ENCODE peak calls at places on chromosomes 2 and 18, in ten cellular contexts. A, N, F, Q, H, K, E, B, P and L are unnamed samples.

GRCh38 chr2:65999790-66000189 is 435.1 kb upstream of the MEIS1 start:
- DNase-seq in A (no peak), N (no peak), F (no peak), Q (no peak), H (no peak), K (peak; percentile 3), E (no peak), B (no peak), P (no peak), L (no peak)

GRCh38 chr2:19046986-19047780 is 311.2 kb downstream of the OSR1 start:
- DNase-seq in A (no peak), N (no peak), F (no peak), Q (peak; percentile 62), H (peak; percentile 13), K (peak; percentile 58), E (no peak), B (no peak), P (no peak), L (no peak)

GRCh38 chr2:230356084-230356483 is 29.1 kb downstream of the SP140L start:
- DNase-seq in A (no peak), N (no peak), F (no peak), Q (no peak), H (peak; percentile 5), K (peak; percentile 45), E (no peak), B (no peak), P (peak; percentile 14), L (no peak)

GRCh38 chr18:58041633-58042032 is 2.4 kb upstream of the NEDD4L start:
- DNase-seq in A (no peak), N (no peak), F (no peak), Q (no peak), H (no peak), K (no peak), E (no peak), B (no peak), P (no peak), L (no peak)

GRCh38 chr2:236856856-236857616 is 228.7 kb upstream of the COPS8 start:
- DNase-seq in A (peak; percentile 74), N (no peak), F (no peak), Q (no peak), H (no peak), K (no peak), E (no peak), B (no peak), P (no peak), L (no peak)

GRCh38 chr2:166448106-166448505 is 45.9 kb downstream of the SCN7A start:
- DNase-seq in A (no peak), N (no peak), F (no peak), Q (no peak), H (no peak), K (no peak), E (no peak), B (no peak), P (no peak), L (no peak)

GRCh38 chr2:45821558-45822271 is 170.2 kb downstream of the PRKCE start:
- DNase-seq in A (no peak), N (no peak), F (peak; percentile 68), Q (no peak), H (no peak), K (peak; percentile 54), E (no peak), B (no peak), P (no peak), L (no peak)

GRCh38 chr2:187988348-187988747 is 303.3 kb upstream of the GULP1 start:
- DNase-seq in A (no peak), N (no peak), F (no peak), Q (peak; percentile 23), H (no peak), K (no peak), E (no peak), B (no peak), P (no peak), L (no peak)

GRCh38 chr18:31217038-31217437 is 54.4 kb upstream of the DSC1 start:
- DNase-seq in A (peak; percentile 26), N (no peak), F (no peak), Q (no peak), H (no peak), K (no peak), E (no peak), B (no peak), P (no peak), L (no peak)

GRCh38 chr2:175461839-175462238 is 280.3 kb upstream of the ATP5MC3 start:
- DNase-seq in A (no peak), N (no peak), F (no peak), Q (no peak), H (no peak), K (no peak), E (no peak), B (no peak), P (no peak), L (no peak)

GRCh38 chr2:204529795-204530463 is 15.3 kb upstream of the PARD3B start:
- DNase-seq in A (no peak), N (no peak), F (no peak), Q (peak; percentile 3), H (no peak), K (no peak), E (no peak), B (no peak), P (no peak), L (no peak)

GRCh38 chr2:61834893-61835292 is 19.0 kb downstream of the FAM161A start:
- DNase-seq in A (no peak), N (no peak), F (no peak), Q (no peak), H (no peak), K (no peak), E (no peak), B (no peak), P (peak; percentile 3), L (no peak)

GRCh38 chr2:70514612-70515055 is 39.0 kb downstream of the TGFA start:
- DNase-seq in A (no peak), N (no peak), F (peak; percentile 72), Q (no peak), H (no peak), K (no peak), E (peak; percentile 47), B (no peak), P (no peak), L (no peak)

GRCh38 chr2:10620481-10620880 is 69.3 kb downstream of the NOL10 start:
- DNase-seq in A (no peak), N (peak; percentile 25), F (no peak), Q (no peak), H (no peak), K (peak; percentile 88), E (no peak), B (peak; percentile 40), P (peak; percentile 72), L (no peak)

GRCh38 chr2:143893340-143893739 is 626.6 kb downstream of the ZEB2 start:
- DNase-seq in A (peak; percentile 21), N (no peak), F (no peak), Q (no peak), H (no peak), K (peak; percentile 9), E (no peak), B (no peak), P (no peak), L (no peak)

GRCh38 chr2:143282684-143283083 is 153.5 kb downstream of the ARHGAP15 start:
- DNase-seq in A (peak; percentile 15), N (no peak), F (no peak), Q (peak; percentile 15), H (peak; percentile 29), K (no peak), E (no peak), B (no peak), P (no peak), L (no peak)

GRCh38 chr2:200862532-200863000 is 1.9 kb downstream of the CLK1 start:
- DNase-seq in A (peak; percentile 9), N (peak; percentile 32), F (no peak), Q (peak; percentile 59), H (peak; percentile 66), K (peak; percentile 67), E (no peak), B (no peak), P (peak; percentile 20), L (no peak)

GRCh38 chr2:142756430-142756829 is 121.0 kb upstream of the KYNU start:
- DNase-seq in A (no peak), N (no peak), F (no peak), Q (no peak), H (no peak), K (peak; percentile 32), E (no peak), B (no peak), P (no peak), L (peak; percentile 8)

GRCh38 chr2:203688798-203689197 is 17.6 kb upstream of the CD28 start:
- DNase-seq in A (peak; percentile 6), N (peak; percentile 68), F (no peak), Q (peak; percentile 80), H (peak; percentile 37), K (peak; percentile 88), E (no peak), B (peak; percentile 43), P (peak; percentile 67), L (no peak)